ENCODE peak calls at places on chromosomes 2 and 18, in seven cellular contexts. G is NCI-H524; N is fibroblast of villous mesenchyme; T is stimulated activated CD4-positive, alpha-beta T cell treated with anti-CD3 and anti-CD28 coated beads, Interleukin-1b, Interleukin-23, amount 100 ng/mL, for 24 hours; Q is activated naive CD8-positive, alpha-beta T cell treated with anti-CD3 and anti-CD28 coated beads for 36 hours; K is AG20443; L is fibroblast of pulmonary artery. E is an unnamed sample.

GRCh38 chr2:10845640-10846039 is 33.1 kb upstream of the PDIA6 start:
- DNase-seq in G (no peak), N (no peak), T (no peak), Q (no peak), K (no peak), L (no peak), E (no peak)

GRCh38 chr2:203688798-203689197 is 17.6 kb upstream of the CD28 start:
- DNase-seq in G (peak; percentile 9), N (peak; percentile 91), T (no peak), Q (no peak), K (peak; percentile 57), L (peak; percentile 95), E (peak; percentile 86)

GRCh38 chr18:34873966-34874365 is 163.9 kb downstream of the DTNA start:
- DNase-seq in G (no peak), N (no peak), T (no peak), Q (no peak), K (no peak), L (no peak), E (no peak)

GRCh38 chr2:199558156-199558555 is 100.4 kb upstream of the SATB2 start:
- DNase-seq in G (no peak), N (no peak), T (no peak), Q (no peak), K (no peak), L (no peak), E (no peak)

GRCh38 chr2:37415128-37415817 is 70.8 kb downstream of the QPCT start:
- DNase-seq in G (peak; percentile 63), N (peak; percentile 49), T (no peak), Q (no peak), K (no peak), L (peak; percentile 52), E (peak; percentile 74)

GRCh38 chr2:101388232-101388631 is 929 bp upstream of the CREG2 start:
- DNase-seq in G (no peak), N (peak; percentile 37), T (no peak), Q (no peak), K (no peak), L (peak; percentile 52), E (peak; percentile 57)

GRCh38 chr2:33292981-33293586 is 183.4 kb upstream of the RASGRP3 start:
- DNase-seq in G (no peak), N (peak; percentile 32), T (no peak), Q (no peak), K (no peak), L (no peak), E (no peak)

GRCh38 chr2:32864761-32865160 is 82.0 kb upstream of the LTBP1 start:
- DNase-seq in G (no peak), N (peak; percentile 69), T (no peak), Q (no peak), K (peak; percentile 56), L (peak; percentile 39), E (no peak)

GRCh38 chr2:6913415-6914157 is 3.6 kb upstream of the RNF144A start:
- DNase-seq in G (no peak), N (no peak), T (no peak), Q (peak; percentile 56), K (no peak), L (no peak), E (no peak)

GRCh38 chr2:49021170-49021743 is 133.1 kb downstream of the FSHR start:
- DNase-seq in G (peak; percentile 86), N (no peak), T (no peak), Q (no peak), K (no peak), L (no peak), E (no peak)

GRCh38 chr2:85905187-85905666 is 16.4 kb upstream of the ST3GAL5 start:
- DNase-seq in G (no peak), N (no peak), T (no peak), Q (no peak), K (peak; percentile 68), L (peak; percentile 89), E (no peak)

GRCh38 chr2:20491739-20492531 is 45.1 kb downstream of the RHOB start:
- DNase-seq in G (peak; percentile 45), N (peak; percentile 86), T (no peak), Q (no peak), K (no peak), L (peak; percentile 19), E (peak; percentile 57)

GRCh38 chr2:63218800-63219511 is 168.3 kb downstream of the OTX1 start:
- DNase-seq in G (no peak), N (no peak), T (no peak), Q (no peak), K (no peak), L (no peak), E (no peak)

GRCh38 chr18:40004246-40004645 is 1950.8 kb upstream of the PIK3C3 start:
- DNase-seq in G (peak; percentile 24), N (no peak), T (no peak), Q (no peak), K (no peak), L (no peak), E (no peak)

GRCh38 chr18:27202771-27203170 is 17.7 kb upstream of the CHST9 start:
- DNase-seq in G (no peak), N (peak; percentile 1), T (no peak), Q (no peak), K (no peak), L (no peak), E (no peak)

GRCh38 chr2:47727956-47728355 is 55.0 kb upstream of the MSH6 start:
- DNase-seq in G (no peak), N (no peak), T (no peak), Q (no peak), K (no peak), L (no peak), E (no peak)

GRCh38 chr2:59025157-59025757 is 784.1 kb upstream of the FANCL start:
- DNase-seq in G (peak; percentile 62), N (peak; percentile 35), T (no peak), Q (peak; percentile 21), K (peak; percentile 61), L (peak; percentile 56), E (peak; percentile 60)

GRCh38 chr2:187575081-187576067 is 21.1 kb upstream of the TFPI start:
- DNase-seq in G (no peak), N (peak; percentile 89), T (no peak), Q (no peak), K (no peak), L (peak; percentile 68), E (no peak)

GRCh38 chr2:18630541-18630940 is 41.2 kb upstream of the NT5C1B start:
- DNase-seq in G (no peak), N (no peak), T (no peak), Q (no peak), K (no peak), L (no peak), E (no peak)

GRCh38 chr2:95041060-95041823 is 15.7 kb downstream of the MAL start:
- DNase-seq in G (no peak), N (no peak), T (no peak), Q (no peak), K (no peak), L (no peak), E (no peak)

GRCh38 chr2:26552641-26553040 is 74.7 kb upstream of the OTOF start:
- DNase-seq in G (no peak), N (no peak), T (no peak), Q (no peak), K (no peak), L (no peak), E (no peak)

GRCh38 chr2:180478883-180479282 is 471.8 kb upstream of the CWC22 start:
- DNase-seq in G (no peak), N (no peak), T (no peak), Q (no peak), K (no peak), L (no peak), E (no peak)

GRCh38 chr2:197498937-197499593 is 575 bp downstream of the HSPD1 start:
- DNase-seq in G (peak; percentile 44), N (peak; percentile 78), T (peak; percentile 26), Q (peak; percentile 61), K (peak; percentile 63), L (peak; percentile 51), E (peak; percentile 73)

GRCh38 chr2:224178085-224178484 is 139.0 kb upstream of the SERPINE2 start:
- DNase-seq in G (no peak), N (peak; percentile 29), T (no peak), Q (no peak), K (no peak), L (peak; percentile 66), E (no peak)

GRCh38 chr2:66576381-66577330 is 141.7 kb downstream of the MEIS1 start:
- DNase-seq in G (peak; percentile 44), N (peak; percentile 82), T (no peak), Q (no peak), K (peak; percentile 53), L (peak; percentile 64), E (no peak)

GRCh38 chr2:3762771-3763447 is 59.5 kb downstream of the DCDC2C start:
- DNase-seq in G (no peak), N (no peak), T (no peak), Q (no peak), K (no peak), L (no peak), E (no peak)

GRCh38 chr18:73479472-73479871 is 611.7 kb upstream of the NETO1 start:
- DNase-seq in G (no peak), N (no peak), T (no peak), Q (no peak), K (peak; percentile 7), L (peak; percentile 10), E (no peak)

GRCh38 chr2:216635701-216636541 is 2.7 kb downstream of the IGFBP2 start:
- DNase-seq in G (peak; percentile 36), N (peak; percentile 40), T (no peak), Q (no peak), K (no peak), L (no peak), E (no peak)

GRCh38 chr2:235267251-235267650 is 226.6 kb upstream of the AGAP1 start:
- DNase-seq in G (no peak), N (no peak), T (no peak), Q (no peak), K (no peak), L (peak; percentile 34), E (no peak)

GRCh38 chr2:12841021-12841420 is 124.3 kb downstream of the TRIB2 start:
- DNase-seq in G (no peak), N (no peak), T (no peak), Q (no peak), K (no peak), L (no peak), E (no peak)

GRCh38 chr2:203870481-203870880 is 2.9 kb downstream of the CTLA4 start:
- DNase-seq in G (no peak), N (no peak), T (no peak), Q (no peak), K (no peak), L (no peak), E (no peak)

GRCh38 chr2:67641709-67642397 is 244.7 kb downstream of the ETAA1 start:
- DNase-seq in G (no peak), N (peak; percentile 23), T (no peak), Q (no peak), K (no peak), L (no peak), E (no peak)

GRCh38 chr2:26733343-26733742 is 30.7 kb upstream of the SLC35F6 start:
- DNase-seq in G (no peak), N (no peak), T (no peak), Q (no peak), K (no peak), L (no peak), E (no peak)

GRCh38 chr2:232444409-232445148 is 11.4 kb upstream of the ALPI start:
- DNase-seq in G (peak; percentile 20), N (peak; percentile 59), T (peak; percentile 62), Q (peak; percentile 74), K (peak; percentile 83), L (peak; percentile 65), E (peak; percentile 80)

GRCh38 chr2:25492726-25493125 is 151.0 kb upstream of the DNMT3A start:
- DNase-seq in G (peak; percentile 45), N (no peak), T (no peak), Q (no peak), K (no peak), L (no peak), E (no peak)